ENCODE peak calls at places on chromosomes 4 and X, in four cellular contexts. Y is cardiac muscle cell, R is psoas muscle, I is heart right ventricle. A is an unnamed sample.

GRCh38 chr4:173167793-173168395 is 717 bp upstream of the GALNT7 start:
- DNase-seq in Y (peak; percentile 48), R (no peak), I (peak; percentile 13), A (peak; percentile 30)

GRCh38 chr4:114108869-114109268 is 129.4 kb upstream of the ARSJ start:
- DNase-seq in Y (no peak), R (no peak), I (peak; percentile 10), A (no peak)

GRCh38 chrX:153602621-153603020 is 3.7 kb upstream of the CCNQ start:
- DNase-seq in Y (no peak), R (no peak), I (no peak), A (no peak)

GRCh38 chrX:45843518-45843917 is 642.8 kb upstream of the DIPK2B start:
- DNase-seq in Y (peak; percentile 1), R (no peak), I (no peak), A (no peak)

GRCh38 chrX:111736571-111736970 is 55.6 kb downstream of the ALG13 start:
- DNase-seq in Y (no peak), R (no peak), I (no peak), A (no peak)

GRCh38 chr4:152471251-152471792 is 64.6 kb downstream of the FBXW7 start:
- DNase-seq in Y (no peak), R (no peak), I (no peak), A (no peak)

GRCh38 chrX:48493890-48494364 is 14.9 kb upstream of the PORCN start:
- DNase-seq in Y (peak; percentile 52), R (no peak), I (no peak), A (no peak)

GRCh38 chrX:15946783-15947550 is 92.4 kb upstream of the AP1S2 start:
- DNase-seq in Y (no peak), R (no peak), I (no peak), A (no peak)

GRCh38 chr4:168981460-168981859 is 28.6 kb downstream of the CBR4 start:
- DNase-seq in Y (no peak), R (no peak), I (no peak), A (no peak)

GRCh38 chr4:109007976-109008375 is 245.1 kb upstream of the ETNPPL start:
- DNase-seq in Y (no peak), R (no peak), I (no peak), A (no peak)

GRCh38 chr4:153126137-153126536 is 78.1 kb upstream of the TRIM2 start:
- DNase-seq in Y (no peak), R (no peak), I (no peak), A (no peak)

GRCh38 chr4:173538148-173538902 is 8.3 kb upstream of the HAND2 start:
- DNase-seq in Y (peak; percentile 58), R (no peak), I (peak; percentile 54), A (peak; percentile 75)

GRCh38 chr4:4859010-4859798 is at the start of gene MSX1:
- DNase-seq in Y (peak; percentile 95), R (peak; percentile 89), I (peak; percentile 90), A (peak; percentile 89)
- H3K27me3 ChIP-seq in Y (peaks cover 94% of the 10 kb centered on the region), R (peaks cover 100% of the 10 kb centered on the region), I (peaks cover 98% of the 10 kb centered on the region), A (peaks cover 91% of the 10 kb centered on the region)

GRCh38 chrX:68848189-68848940 is 19.5 kb downstream of the EFNB1 start:
- DNase-seq in Y (no peak), R (no peak), I (no peak), A (no peak)
- H3K27me3 ChIP-seq in Y (no peaks in the 10 kb centered on the region), R (peaks cover 11% of the 10 kb centered on the region), I (no peaks in the 10 kb centered on the region), A (peaks cover 10% of the 10 kb centered on the region)

GRCh38 chrX:79415056-79415455 is 47.9 kb upstream of the ITM2A start:
- DNase-seq in Y (no peak), R (no peak), I (no peak), A (no peak)
- H3K27me3 ChIP-seq in Y (no peaks in the 10 kb centered on the region), R (no peaks in the 10 kb centered on the region), I (no peaks in the 10 kb centered on the region), A (no peaks in the 10 kb centered on the region)

GRCh38 chr4:55157559-55158277 is 32.3 kb upstream of the KDR start:
- DNase-seq in Y (no peak), R (no peak), I (no peak), A (no peak)
- H3K27me3 ChIP-seq in Y (no peaks in the 10 kb centered on the region), R (no peaks in the 10 kb centered on the region), I (peaks cover 30% of the 10 kb centered on the region), A (peaks cover 3% of the 10 kb centered on the region)

GRCh38 chr4:13543648-13544555 is at the start of gene NKX3-2:
- DNase-seq in Y (peak; percentile 76), R (no peak), I (no peak), A (peak; percentile 17)

GRCh38 chr4:13546374-13546854 is 2.1 kb upstream of the NKX3-2 start:
- DNase-seq in Y (no peak), R (no peak), I (no peak), A (no peak)

GRCh38 chr4:13545394-13545808 is 1.1 kb upstream of the NKX3-2 start:
- DNase-seq in Y (no peak), R (no peak), I (no peak), A (no peak)

GRCh38 chr4:13543091-13543581 is 1.2 kb downstream of the NKX3-2 start:
- DNase-seq in Y (no peak), R (no peak), I (no peak), A (no peak)

DNA sequence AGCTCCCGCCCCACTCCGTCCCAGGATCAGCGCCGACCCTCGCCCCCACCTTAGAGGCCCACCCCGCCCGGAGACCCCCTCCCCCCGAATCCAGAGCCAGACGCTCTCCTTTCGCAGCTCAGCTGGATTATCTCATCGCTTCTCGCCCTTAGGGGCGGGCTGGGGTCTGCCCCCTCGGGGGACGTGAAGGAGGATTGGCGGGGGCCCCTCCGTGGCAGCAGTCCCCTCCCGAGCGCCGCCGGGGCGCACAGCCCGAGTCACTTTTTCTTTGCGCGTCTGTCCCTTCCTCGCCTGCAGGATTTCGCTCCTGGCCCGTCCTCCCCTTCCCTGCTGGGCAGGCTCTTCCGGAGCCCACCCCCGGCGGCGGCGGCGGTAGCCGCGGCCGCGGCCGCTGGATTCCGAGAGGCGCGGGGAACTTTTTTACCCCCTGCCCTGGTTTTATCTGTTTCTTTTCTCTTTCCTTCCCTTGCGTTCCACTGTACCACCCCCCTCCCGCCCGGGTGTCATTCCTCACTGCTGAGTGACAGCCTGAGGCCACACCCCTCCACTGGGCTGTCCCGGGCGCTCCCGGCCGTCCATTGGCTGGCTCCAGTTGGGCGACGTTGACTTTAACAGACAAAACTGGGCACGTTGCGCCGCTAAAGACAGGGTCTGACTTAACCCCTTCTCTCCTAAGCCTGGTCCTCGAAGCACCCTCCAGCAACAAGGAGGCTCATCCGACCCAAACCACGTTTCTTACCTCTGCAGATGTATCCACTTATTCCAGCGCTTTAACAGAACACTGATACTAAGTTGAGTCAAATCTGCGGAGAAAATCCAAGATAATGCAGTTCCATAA is 467 bp upstream of the NKX3-2 start:
- DNase-seq in Y (peak; percentile 86), R (peak; percentile 71), I (peak; percentile 40), A (peak; percentile 62)
- H3K27me3 ChIP-seq in Y (peaks cover 95% of the 10 kb centered on the region), R (peaks cover 100% of the 10 kb centered on the region), I (peaks cover 100% of the 10 kb centered on the region), A (peaks cover 100% of the 10 kb centered on the region)

GRCh38 chr4:73989928-73990327 is 1.9 kb upstream of the PPBP start:
- DNase-seq in Y (no peak), R (no peak), I (no peak), A (no peak)

GRCh38 chr4:73989031-73989430 is 1.0 kb upstream of the PPBP start:
- DNase-seq in Y (no peak), R (no peak), I (no peak), A (no peak)

GRCh38 chr4:73988096-73988495 is at the start of gene PPBP:
- DNase-seq in Y (no peak), R (no peak), I (no peak), A (no peak)

GRCh38 chr4:73985528-73985852 is 2.5 kb downstream of the PPBP start:
- DNase-seq in Y (no peak), R (no peak), I (no peak), A (no peak)

GRCh38 chr4:73984736-73985527 is 3.1 kb downstream of the PPBP start:
- DNase-seq in Y (no peak), R (no peak), I (no peak), A (no peak)
- H3K27me3 ChIP-seq in Y (no peaks in the 10 kb centered on the region), R (no peaks in the 10 kb centered on the region), I (peaks cover 36% of the 10 kb centered on the region), A (peaks cover 16% of the 10 kb centered on the region)

DNA sequence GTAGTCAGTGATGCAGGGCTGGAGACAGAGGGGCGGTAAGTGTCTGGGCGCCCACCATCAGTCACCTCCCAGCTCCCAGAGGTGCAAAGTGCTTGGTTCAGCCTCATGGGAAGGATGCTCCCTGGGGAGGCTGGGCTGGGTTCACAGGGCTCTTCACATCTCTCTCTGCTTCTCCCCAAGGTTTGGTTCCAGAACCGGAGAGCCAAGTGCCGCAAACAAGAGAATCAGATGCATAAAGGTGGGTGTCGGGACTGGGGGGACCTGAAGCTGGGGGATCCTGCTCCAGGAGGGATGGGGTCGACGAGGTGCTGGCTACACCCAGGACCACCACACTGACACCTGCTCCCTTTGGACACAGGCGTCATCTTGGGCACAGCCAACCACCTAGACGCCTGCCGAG is 10.1 kb downstream of the SHOX start:
- DNase-seq in Y (no peak), R (no peak), I (no peak), A (peak; percentile 29)
- H3K27me3 ChIP-seq in Y (peaks cover 95% of the 10 kb centered on the region), R (peaks cover 77% of the 10 kb centered on the region), I (peaks cover 82% of the 10 kb centered on the region), A (peaks cover 68% of the 10 kb centered on the region)

A was measured in heart left ventricle.